ENCODE peak calls at places on chromosome 6, in nine cellular contexts. H is Peyer's patch; K is mammary epithelial cell; J is CD8-positive, alpha-beta T cell; E is foreskin fibroblast; P is tibial nerve; N is gastrocnemius medialis; B is uterus; I is A549. O is an unnamed sample.

GRCh38 chr6:31143148-31143547 is 4.3 kb upstream of the PSORS1C2 start:
- DNase-seq in J (no peak), H (no peak), B (peak), E (peak), N (no peak), P (peak), I (no peak), K (peak), O (peak)

GRCh38 chr6:115544765-115545409 is 515.8 kb downstream of the FRK start:
- DNase-seq in N (no peak), E (no peak), K (no peak), H (no peak), I (no peak), J (no peak), B (no peak), P (no peak), O (no peak)

GRCh38 chr6:161835426-161836029 is 561.7 kb upstream of the AGPAT4 start:
- DNase-seq in B (no peak), K (no peak), J (no peak), P (no peak), H (no peak), I (no peak), E (peak), N (no peak), O (no peak)

GRCh38 chr6:34098045-34098936 is 47.6 kb downstream of the GRM4 start:
- DNase-seq in J (no peak), H (no peak), E (no peak), P (no peak), I (no peak), N (no peak), B (no peak), K (no peak), O (no peak)

GRCh38 chr6:22558288-22558882 is 11.0 kb upstream of the HDGFL1 start:
- DNase-seq in K (no peak), N (no peak), H (no peak), E (no peak), I (peak), P (no peak), J (no peak), B (no peak), O (no peak)

GRCh38 chr6:47264775-47265184 is 44.9 kb downstream of the TNFRSF21 start:
- DNase-seq in P (no peak), E (no peak), N (no peak), H (no peak), B (no peak), K (no peak), J (no peak), I (no peak), O (no peak)

GRCh38 chr6:4928426-4928825 is 75.4 kb downstream of the RPP40 start:
- DNase-seq in B (no peak), E (peak), N (no peak), H (no peak), J (no peak), K (peak), I (no peak), P (no peak), O (no peak)

GRCh38 chr6:137931849-137932465 is 64.9 kb downstream of the TNFAIP3 start:
- DNase-seq in E (peak), K (no peak), N (no peak), J (no peak), I (no peak), H (no peak), P (no peak), B (no peak), O (no peak)

GRCh38 chr6:14354919-14355572 is 237.5 kb downstream of the CD83 start:
- DNase-seq in I (peak), H (peak), B (peak), E (peak), K (peak), N (peak), P (peak), J (no peak), O (peak)

GRCh38 chr6:119339941-119340456 is 9.6 kb downstream of the MAN1A1 start:
- DNase-seq in K (no peak), I (no peak), B (no peak), P (no peak), J (no peak), N (no peak), E (no peak), H (no peak), O (no peak)

GRCh38 chr6:12593720-12594540 is 122.6 kb upstream of the PHACTR1 start:
- DNase-seq in H (no peak), I (no peak), B (no peak), J (no peak), N (no peak), P (no peak), K (no peak), E (no peak), O (no peak)

GRCh38 chr6:88708197-88708744 is 255.1 kb downstream of the RNGTT start:
- DNase-seq in B (no peak), K (no peak), E (peak), N (no peak), J (no peak), P (no peak), I (no peak), H (no peak), O (no peak)

GRCh38 chr6:114323784-114324183 is 19.0 kb downstream of the HS3ST5 start:
- DNase-seq in I (no peak), B (no peak), E (no peak), N (no peak), P (no peak), H (no peak), J (no peak), K (no peak), O (no peak)

DNA sequence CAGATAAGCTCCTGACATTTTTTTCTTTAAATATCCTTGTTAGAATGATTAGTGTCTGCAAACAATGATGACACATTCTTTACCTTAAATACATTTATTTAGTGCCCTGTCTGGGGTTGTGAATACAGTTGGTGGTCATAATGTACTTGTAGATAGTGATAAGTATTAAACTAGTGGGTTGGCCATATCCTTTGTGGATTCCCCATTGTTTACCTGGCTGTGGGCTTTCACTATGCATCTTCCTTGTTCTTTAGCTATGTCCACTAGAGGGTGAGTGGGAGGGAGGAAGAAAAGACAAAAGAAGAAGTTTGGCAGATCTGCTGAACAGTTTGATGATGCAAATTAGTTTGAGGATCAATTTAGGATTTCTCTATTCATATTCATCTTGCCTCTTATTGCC is 15.7 kb downstream of the HS3ST5 start:
- DNase-seq in N (no peak), B (no peak), E (no peak), I (no peak), H (no peak), J (no peak), K (no peak), P (no peak), O (no peak)
- TF ChIP-seq CTCF in N (no peak), B (no peak), E (no peak), I (no peak), H (no peak), J (no peak), K (no peak), P (no peak), O (peak)

GRCh38 chr6:136792066-136792944 is at the start of gene MAP3K5:
- DNase-seq in H (peak), K (peak), E (peak), N (peak), B (peak), I (peak), P (peak), J (peak), O (no peak)
- H3K4me3 ChIP-seq in H (peak), K (peak), E (peak), N (peak), B (peak), I (peak), P (peak), J (peak), O (peak)

GRCh38 chr6:127968394-127968793 is 67.5 kb upstream of the THEMIS start:
- DNase-seq in B (no peak), K (no peak), H (no peak), N (no peak), P (no peak), E (no peak), J (no peak), I (no peak), O (no peak)
- TF ChIP-seq CTCF in B (no peak), K (no peak), H (no peak), N (no peak), P (no peak), E (peak), J (no peak), I (no peak), O (no peak)

GRCh38 chr6:97097068-97098047 is 172.8 kb downstream of the KLHL32 start:
- DNase-seq in H (no peak), K (no peak), B (no peak), E (no peak), P (no peak), I (no peak), J (no peak), N (no peak), O (no peak)
- H3K4me3 ChIP-seq in H (no peak), K (no peak), B (no peak), E (peak), P (no peak), I (no peak), J (no peak), N (no peak), O (no peak)

GRCh38 chr6:81575446-81575845 is 177.0 kb downstream of the TENT5A start:
- DNase-seq in I (no peak), P (no peak), H (no peak), J (no peak), N (no peak), B (no peak), E (no peak), K (no peak), O (no peak)
- TF ChIP-seq CTCF in I (no peak), P (no peak), H (no peak), J (no peak), N (no peak), B (no peak), E (no peak), K (no peak), O (no peak)

GRCh38 chr6:158686791-158687381 is 37.0 kb downstream of the SYTL3 start:
- DNase-seq in K (no peak), E (no peak), B (no peak), J (peak), I (no peak), H (no peak), N (no peak), P (no peak), O (no peak)
- H3K4me3 ChIP-seq in K (no peak), E (no peak), B (no peak), J (peak), I (no peak), H (no peak), N (no peak), P (no peak), O (no peak)

GRCh38 chr6:2765166-2765895 is at the start of gene WRNIP1:
- DNase-seq in N (peak), K (peak), I (peak), J (peak), H (peak), E (peak), B (peak), P (peak), O (peak)
- TF ChIP-seq CTCF in N (peak), K (peak), I (peak), J (peak), H (peak), E (peak), B (peak), P (peak), O (peak)

GRCh38 chr6:154406301-154406700 is 49.7 kb upstream of the IPCEF1 start:
- DNase-seq in N (no peak), P (no peak), H (no peak), B (no peak), I (no peak), E (no peak), K (no peak), J (no peak), O (no peak)

GRCh38 chr6:154407440-154407839 is 50.8 kb upstream of the IPCEF1 start:
- DNase-seq in J (no peak), H (no peak), I (no peak), N (no peak), B (no peak), E (no peak), P (no peak), K (no peak), O (no peak)

GRCh38 chr6:154406869-154407268 is 50.3 kb upstream of the IPCEF1 start:
- DNase-seq in K (no peak), J (no peak), P (no peak), B (no peak), I (no peak), E (no peak), H (no peak), N (no peak), O (no peak)

GRCh38 chr6:154403803-154404202 is 47.2 kb upstream of the IPCEF1 start:
- DNase-seq in I (no peak), J (no peak), E (peak), H (no peak), N (no peak), K (peak), P (no peak), B (peak), O (no peak)

GRCh38 chr6:154404791-154405400 is 48.3 kb upstream of the IPCEF1 start:
- DNase-seq in I (no peak), P (no peak), H (no peak), J (no peak), B (no peak), K (no peak), N (no peak), E (peak), O (peak)
- H3K4me3 ChIP-seq in I (no peak), P (no peak), H (no peak), J (no peak), B (no peak), K (no peak), N (no peak), E (no peak), O (no peak)

GRCh38 chr6:106512958-106513480 is 116.3 kb downstream of the RTN4IP1 start:
- DNase-seq in K (no peak), E (no peak), H (no peak), B (no peak), P (no peak), I (no peak), J (no peak), N (no peak), O (no peak)

GRCh38 chr6:106510090-106510970 is 119.0 kb downstream of the RTN4IP1 start:
- DNase-seq in B (peak), J (peak), P (no peak), K (peak), I (peak), E (peak), H (peak), N (no peak), O (peak)

GRCh38 chr6:106511274-106512047 is 117.8 kb downstream of the RTN4IP1 start:
- DNase-seq in N (no peak), H (peak), K (peak), J (peak), P (no peak), E (peak), I (no peak), B (no peak), O (no peak)

GRCh38 chr6:106513813-106514212 is 115.5 kb downstream of the RTN4IP1 start:
- DNase-seq in I (no peak), J (no peak), B (no peak), E (peak), P (no peak), N (no peak), H (no peak), K (peak), O (no peak)

GRCh38 chr6:106512048-106512957 is 117.0 kb downstream of the RTN4IP1 start:
- DNase-seq in I (peak), P (peak), B (peak), K (peak), N (no peak), E (peak), H (peak), J (peak), O (no peak)
- TF ChIP-seq CTCF in I (peak), P (peak), B (peak), K (no peak), N (no peak), E (peak), H (peak), J (peak), O (no peak)

O was measured in astrocyte of the cerebellum.